ENCODE peak calls at places on chromosome 20, in four cellular contexts. Q, Z, W and U are unnamed samples.
A peak's percentile ranks its signal among the peaks of the same experiment; 100 is the strongest.

GRCh38 chr20:33796263-33796906 is 14.8 kb upstream of the CHMP4B start:
- DNase-seq in Z (no peak), Q (no peak), W (peak; percentile 75), U (no peak)

GRCh38 chr20:1171461-1172093 is 13.2 kb downstream of the TMEM74B start:
- DNase-seq in Q (no peak), Z (no peak), W (no peak), U (peak; percentile 71)

GRCh38 chr20:63017826-63018411 is 11.2 kb upstream of the BHLHE23 start:
- DNase-seq in Q (no peak), Z (no peak), W (peak; percentile 56), U (no peak)

GRCh38 chr20:4195499-4195898 is 180.1 kb upstream of the RNF24 start:
- DNase-seq in Q (no peak), Z (no peak), W (peak; percentile 44), U (no peak)

GRCh38 chr20:42435230-42435629 is 754.5 kb downstream of the PTPRT start:
- DNase-seq in W (no peak), Z (no peak), Q (peak; percentile 10), U (no peak)

GRCh38 chr20:46268131-46268611 is 40.1 kb downstream of the CDH22 start:
- DNase-seq in Q (no peak), Z (no peak), W (no peak), U (no peak)

GRCh38 chr20:12358006-12358654 is 440.4 kb downstream of the BTBD3 start:
- DNase-seq in Z (no peak), W (no peak), Q (no peak), U (no peak)

GRCh38 chr20:35093245-35093884 is 758 bp upstream of the TRPC4AP start:
- DNase-seq in W (no peak), Q (no peak), Z (peak; percentile 36), U (no peak)

GRCh38 chr20:17448071-17448470 is 83.1 kb downstream of the BFSP1 start:
- DNase-seq in Q (no peak), Z (no peak), W (no peak), U (no peak)

GRCh38 chr20:51736947-51737346 is 31.2 kb downstream of the ATP9A start:
- DNase-seq in Q (no peak), W (no peak), Z (no peak), U (no peak)

GRCh38 chr20:16810216-16810615 is 62.1 kb downstream of the OTOR start:
- DNase-seq in Q (no peak), W (no peak), Z (no peak), U (no peak)

GRCh38 chr20:55200317-55200716 is 724.9 kb downstream of the DOK5 start:
- DNase-seq in Z (no peak), W (no peak), Q (no peak), U (no peak)

GRCh38 chr20:59428006-59428405 is 127.6 kb downstream of the EDN3 start:
- DNase-seq in W (no peak), Q (no peak), Z (no peak), U (no peak)

GRCh38 chr20:59424976-59425375 is 124.6 kb downstream of the EDN3 start:
- DNase-seq in Q (no peak), W (no peak), Z (no peak), U (no peak)

GRCh38 chr20:59431014-59431413 is 130.6 kb downstream of the EDN3 start:
- DNase-seq in Q (no peak), W (no peak), Z (no peak), U (no peak)

GRCh38 chr20:59425572-59425971 is 125.2 kb downstream of the EDN3 start:
- DNase-seq in Q (no peak), W (no peak), Z (no peak), U (no peak)

GRCh38 chr20:59428441-59429205 is 128.2 kb downstream of the EDN3 start:
- DNase-seq in Z (no peak), Q (no peak), W (no peak), U (no peak)
- TF ChIP-seq CTCF in Z (no peak), Q (no peak), W (no peak), U (no peak)

GRCh38 chr20:47503685-47504084 is 2.0 kb downstream of the NCOA3 start:
- DNase-seq in Q (no peak), W (no peak), Z (no peak), U (no peak)
- TF ChIP-seq CTCF in Q (no peak), W (no peak), Z (no peak), U (no peak)

GRCh38 chr20:6120491-6120988 is 2.3 kb downstream of the FERMT1 start:
- DNase-seq in W (no peak), Q (no peak), Z (no peak), U (no peak)

GRCh38 chr20:6121504-6121903 is 1.3 kb downstream of the FERMT1 start:
- DNase-seq in W (no peak), Z (no peak), Q (no peak), U (no peak)

GRCh38 chr20:6123650-6124014 is 802 bp upstream of the FERMT1 start:
- DNase-seq in Q (no peak), W (no peak), Z (no peak), U (no peak)

GRCh38 chr20:6122111-6122872 is 538 bp downstream of the FERMT1 start:
- DNase-seq in Q (no peak), W (no peak), Z (peak; percentile 11), U (no peak)

GRCh38 chr20:6122873-6123649 is at the start of gene FERMT1:
- DNase-seq in Z (peak; percentile 34), W (peak; percentile 83), Q (peak; percentile 57), U (no peak)
- TF ChIP-seq CTCF in Z (peak; percentile 5), W (peak; percentile 15), Q (no peak), U (peak; percentile 17)

GRCh38 chr20:24291066-24291465 is 178.4 kb upstream of the SYNDIG1 start:
- DNase-seq in Z (no peak), W (no peak), Q (no peak), U (no peak)
- TF ChIP-seq CTCF in Z (no peak), W (no peak), Q (no peak), U (no peak)

GRCh38 chr20:39145921-39146320 is 183.8 kb downstream of the DHX35 start:
- DNase-seq in Q (no peak), W (no peak), Z (no peak), U (no peak)

GRCh38 chr20:39144757-39145156 is 182.6 kb downstream of the DHX35 start:
- DNase-seq in Q (no peak), Z (no peak), W (no peak), U (no peak)

GRCh38 chr20:39152126-39152525 is 190.0 kb downstream of the DHX35 start:
- DNase-seq in Z (no peak), Q (no peak), W (no peak), U (no peak)

GRCh38 chr20:39146394-39146793 is 184.2 kb downstream of the DHX35 start:
- DNase-seq in Z (no peak), Q (no peak), W (no peak), U (no peak)
- TF ChIP-seq CTCF in Z (no peak), Q (no peak), W (no peak), U (no peak)

GRCh38 chr20:20005381-20005780 is 11.8 kb upstream of the NAA20 start:
- DNase-seq in W (no peak), Q (no peak), Z (no peak), U (no peak)

GRCh38 chr20:19998990-19999705 is 18.0 kb upstream of the NAA20 start:
- DNase-seq in W (no peak), Q (no peak), Z (no peak), U (no peak)

GRCh38 chr20:20003088-20003954 is 13.8 kb upstream of the NAA20 start:
- DNase-seq in Z (peak; percentile 35), W (no peak), Q (peak; percentile 52), U (no peak)

GRCh38 chr20:20000223-20000968 is 16.8 kb upstream of the NAA20 start:
- DNase-seq in Z (no peak), W (no peak), Q (no peak), U (no peak)

GRCh38 chr20:20002101-20002998 is 14.8 kb upstream of the NAA20 start:
- DNase-seq in Q (no peak), W (no peak), Z (no peak), U (no peak)
- TF ChIP-seq CTCF in Q (no peak), W (no peak), Z (no peak), U (no peak)

DNA sequence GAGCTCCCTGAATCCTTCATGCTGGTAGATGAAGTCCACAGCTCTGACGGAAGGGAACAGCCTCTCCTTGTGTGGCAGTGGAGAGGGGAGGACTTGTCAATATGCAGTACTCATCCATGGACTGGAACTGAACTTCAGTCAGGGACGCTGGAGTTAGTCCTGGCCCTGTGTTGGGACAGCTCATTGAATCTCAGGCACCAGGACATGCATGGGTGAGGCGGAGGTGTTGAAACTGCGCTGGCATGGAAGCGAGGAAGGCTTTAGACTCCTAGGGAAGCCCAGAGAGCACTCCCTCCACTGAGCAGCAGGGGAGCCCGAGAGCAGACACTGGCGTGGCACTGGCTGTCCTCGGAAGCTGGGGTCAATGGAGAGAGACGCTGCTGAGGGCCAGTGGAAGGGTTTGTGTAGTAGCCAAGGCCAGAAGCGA is 161.3 kb upstream of the GGTLC1 start:
- DNase-seq in Z (no peak), W (no peak), Q (no peak), U (no peak)
- TF ChIP-seq CTCF in Z (peak; percentile 63), W (peak; percentile 38), Q (peak; percentile 24), U (peak; percentile 44)